ENCODE peak calls at places on chromosomes 11 and 22, in seven cellular contexts. K is activated T-cell treated with anti-CD3 and anti-CD28 coated beads for 1 hour; G is hippocampal formation; Y is CD4-positive, alpha-beta memory T cell; F is activated CD4-positive, alpha-beta T cell treated with anti-CD3 and anti-CD28 coated beads, Interleukin-2, amount 50 U/mL, for 24 hours; W is stimulated activated CD4-positive, alpha-beta T cell treated with anti-CD3 and anti-CD28 coated beads, Interleukin-1b, Interleukin-23, amount 100 ng/mL, for 24 hours; S is cardiac fibroblast. P is an unnamed sample.

GRCh38 chr22:31474743-31475142 is 14.9 kb downstream of the EIF4ENIF1 start:
- DNase-seq in K (no peak), G (no peak), Y (no peak), F (no peak), W (no peak), S (peak), P (no peak)

GRCh38 chr11:100445231-100445735 is 241.8 kb upstream of the ARHGAP42 start:
- DNase-seq in K (no peak), G (peak), Y (no peak), F (no peak), W (no peak), S (peak), P (no peak)

GRCh38 chr22:41429232-41429945 is 17.2 kb downstream of the TOB2 start:
- DNase-seq in K (no peak), G (no peak), Y (no peak), F (no peak), W (no peak), S (no peak), P (no peak)

GRCh38 chr11:127000291-127000968 is at the start of gene KIRREL3:
- DNase-seq in K (no peak), G (peak), Y (no peak), F (no peak), W (no peak), S (no peak), P (no peak)

GRCh38 chr11:92277871-92278270 is 53.3 kb downstream of the FAT3 start:
- DNase-seq in K (no peak), G (no peak), Y (no peak), F (no peak), W (no peak), S (peak), P (no peak)

GRCh38 chr22:45889093-45889538 is 87.8 kb downstream of the WNT7B start:
- DNase-seq in K (no peak), G (no peak), Y (no peak), F (no peak), W (no peak), S (no peak), P (no peak)

GRCh38 chr22:45317551-45318167 is 7.9 kb downstream of the FAM118A start:
- DNase-seq in K (no peak), G (no peak), Y (no peak), F (no peak), W (no peak), S (peak), P (peak)

GRCh38 chr11:120141144-120142071 is 3.5 kb upstream of the TRIM29 start:
- DNase-seq in K (no peak), G (no peak), Y (no peak), F (no peak), W (no peak), S (no peak), P (no peak)

GRCh38 chr11:62324738-62325556 is 12.3 kb upstream of the ASRGL1 start:
- DNase-seq in K (peak), G (no peak), Y (peak), F (peak), W (peak), S (peak), P (peak)

GRCh38 chr11:30585892-30586250 is 282 bp downstream of the MPPED2 start:
- DNase-seq in K (no peak), G (no peak), Y (no peak), F (no peak), W (no peak), S (no peak), P (no peak)

GRCh38 chr11:65625628-65626342 is 10.2 kb downstream of the PCNX3 start:
- DNase-seq in K (peak), G (peak), Y (peak), F (no peak), W (no peak), S (peak), P (peak)

GRCh38 chr11:12808519-12808918 is 134.3 kb downstream of the TEAD1 start:
- DNase-seq in K (no peak), G (no peak), Y (no peak), F (no peak), W (no peak), S (peak), P (no peak)

GRCh38 chr22:49333206-49333605 is 494.5 kb downstream of the BRD1 start:
- DNase-seq in K (no peak), G (no peak), Y (no peak), F (no peak), W (no peak), S (no peak), P (no peak)

GRCh38 chr22:45960477-45961386 is 16.2 kb downstream of the WNT7B start:
- DNase-seq in K (no peak), G (no peak), Y (no peak), F (no peak), W (no peak), S (no peak), P (no peak)

GRCh38 chr22:27808730-27809129 is 7.2 kb upstream of the MN1 start:
- DNase-seq in K (no peak), G (no peak), Y (no peak), F (no peak), W (no peak), S (no peak), P (no peak)

GRCh38 chr22:37185646-37186227 is 2.3 kb downstream of the C1QTNF6 start:
- DNase-seq in K (no peak), G (no peak), Y (no peak), F (no peak), W (no peak), S (no peak), P (no peak)

GRCh38 chr11:106961048-106961447 is 57.2 kb downstream of the GUCY1A2 start:
- DNase-seq in K (no peak), G (no peak), Y (no peak), F (no peak), W (no peak), S (peak), P (no peak)

GRCh38 chr11:24457985-24458384 is 38.9 kb upstream of the LUZP2 start:
- DNase-seq in K (no peak), G (no peak), Y (no peak), F (no peak), W (no peak), S (no peak), P (no peak)

GRCh38 chr11:111561801-111562325 is 21.3 kb downstream of the LAYN start:
- DNase-seq in K (no peak), G (no peak), Y (no peak), F (no peak), W (no peak), S (peak), P (no peak)

GRCh38 chr22:35604671-35605457 is 12.3 kb downstream of the MB start:
- DNase-seq in K (no peak), G (no peak), Y (no peak), F (no peak), W (no peak), S (no peak), P (no peak)

GRCh38 chr11:65571420-65571819 is 918 bp upstream of the FAM89B start:
- DNase-seq in K (no peak), G (no peak), Y (no peak), F (no peak), W (no peak), S (no peak), P (no peak)

GRCh38 chr11:78019808-78020207 is 3.3 kb downstream of the KCTD14 start:
- DNase-seq in K (no peak), G (no peak), Y (no peak), F (no peak), W (no peak), S (peak), P (no peak)

GRCh38 chr22:42280836-42281235 is 10.4 kb upstream of the TCF20 start:
- DNase-seq in K (no peak), G (no peak), Y (no peak), F (no peak), W (no peak), S (no peak), P (no peak)

P was measured in central memory CD8-positive, alpha-beta T cell.